ENCODE peak calls at places on chromosome 12, in eight cellular contexts. Q is SK-N-SH, A is tibial artery, N is AG09309, G is right lobe of liver, F is heart right ventricle, I is BJ, E is AG10803. Z is an unnamed sample.

GRCh38 chr12:56863789-56864188 is 70.4 kb downstream of the SDR9C7 start:
- DNase-seq in F (no peak), I (no peak), Q (no peak), G (no peak), A (no peak), N (no peak), E (no peak), Z (no peak)

GRCh38 chr12:25677180-25677937 is 124.3 kb upstream of the LMNTD1 start:
- DNase-seq in N (no peak), A (no peak), E (peak; percentile 58), F (no peak), I (no peak), G (no peak), Q (no peak), Z (no peak)

GRCh38 chr12:23659151-23659550 is 290.3 kb downstream of the SOX5 start:
- DNase-seq in N (no peak), I (peak; percentile 12), F (no peak), G (no peak), Q (no peak), A (no peak), E (no peak), Z (no peak)

GRCh38 chr12:74846116-74846515 is 308.5 kb downstream of the ATXN7L3B start:
- DNase-seq in A (no peak), Q (no peak), F (no peak), N (no peak), E (no peak), G (no peak), I (no peak), Z (no peak)

GRCh38 chr12:88924162-88924561 is 343.9 kb upstream of the KITLG start:
- DNase-seq in F (no peak), N (no peak), G (no peak), Q (no peak), A (no peak), I (no peak), E (no peak), Z (no peak)

GRCh38 chr12:31008241-31008711 is 65.4 kb upstream of the DDX11 start:
- DNase-seq in G (no peak), I (no peak), A (peak; percentile 51), E (no peak), Q (no peak), N (no peak), F (no peak), Z (no peak)

GRCh38 chr12:132746621-132747020 is 15.0 kb downstream of the ANKLE2 start:
- DNase-seq in E (no peak), G (no peak), A (no peak), Q (no peak), N (no peak), I (no peak), F (no peak), Z (no peak)

GRCh38 chr12:115464673-115465060 is 780.7 kb upstream of the TBX3 start:
- DNase-seq in Q (no peak), G (no peak), N (no peak), E (no peak), F (no peak), I (no peak), A (no peak), Z (no peak)

GRCh38 chr12:127548123-127548553 is 718.8 kb upstream of the TMEM132C start:
- DNase-seq in A (no peak), N (peak; percentile 68), I (peak; percentile 78), Q (no peak), G (no peak), F (no peak), E (peak; percentile 87), Z (no peak)

GRCh38 chr12:43278268-43278832 is 273.7 kb downstream of the ADAMTS20 start:
- DNase-seq in G (no peak), A (no peak), I (no peak), N (no peak), E (no peak), F (no peak), Q (no peak), Z (no peak)

GRCh38 chr12:104966677-104967076 is 8.6 kb upstream of the SLC41A2 start:
- DNase-seq in F (no peak), N (no peak), I (no peak), Q (no peak), G (no peak), A (no peak), E (no peak), Z (no peak)

GRCh38 chr12:18897816-18898215 is 159.9 kb downstream of the CAPZA3 start:
- DNase-seq in G (no peak), E (no peak), F (no peak), N (no peak), I (no peak), Q (no peak), A (no peak), Z (no peak)

GRCh38 chr12:76123301-76124212 is 39.1 kb upstream of the NAP1L1 start:
- DNase-seq in E (peak; percentile 60), Q (no peak), F (no peak), A (no peak), G (no peak), N (no peak), I (peak; percentile 10), Z (no peak)

GRCh38 chr12:72030272-72030671 is 91.6 kb downstream of the TPH2 start:
- DNase-seq in G (no peak), I (no peak), A (no peak), E (no peak), N (no peak), F (no peak), Q (no peak), Z (no peak)

GRCh38 chr12:73220951-73221350 is 948.8 kb downstream of the TRHDE start:
- DNase-seq in G (no peak), I (no peak), E (no peak), F (no peak), Q (no peak), N (no peak), A (no peak), Z (no peak)

GRCh38 chr12:12088147-12088546 is 17.4 kb downstream of the BCL2L14 start:
- DNase-seq in I (no peak), G (peak; percentile 77), A (no peak), N (no peak), F (no peak), E (no peak), Q (no peak), Z (no peak)

GRCh38 chr12:18753481-18754117 is 15.7 kb downstream of the CAPZA3 start:
- DNase-seq in F (peak; percentile 38), N (no peak), E (no peak), I (no peak), G (peak; percentile 61), A (no peak), Q (no peak), Z (no peak)

GRCh38 chr12:108386704-108387360 is 47.7 kb upstream of the CMKLR1 start:
- DNase-seq in A (no peak), N (no peak), I (no peak), Q (peak; percentile 67), F (no peak), E (no peak), G (no peak), Z (no peak)

GRCh38 chr12:2844786-2845185 is 10.0 kb upstream of the NRIP2 start:
- DNase-seq in A (no peak), N (no peak), Q (no peak), E (peak; percentile 37), I (no peak), F (no peak), G (no peak), Z (no peak)

GRCh38 chr12:102691773-102692555 is 211.6 kb upstream of the IGF1 start:
- DNase-seq in I (no peak), G (peak; percentile 60), Q (no peak), F (no peak), N (no peak), A (no peak), E (no peak), Z (no peak)

GRCh38 chr12:47970843-47971242 is 7.4 kb downstream of the TMEM106C start:
- DNase-seq in Q (no peak), I (no peak), A (no peak), N (no peak), G (no peak), F (no peak), E (no peak), Z (no peak)

GRCh38 chr12:65936529-65936911 is 112.2 kb downstream of the HMGA2 start:
- DNase-seq in N (no peak), E (no peak), A (no peak), I (no peak), G (no peak), F (no peak), Q (no peak), Z (no peak)

GRCh38 chr12:5173511-5174011 is 129.9 kb downstream of the KCNA5 start:
- DNase-seq in N (no peak), Q (no peak), I (no peak), A (no peak), F (no peak), G (peak; percentile 76), E (peak; percentile 35), Z (no peak)

GRCh38 chr12:130144256-130144655 is 18.0 kb upstream of the FZD10 start:
- DNase-seq in A (no peak), I (no peak), E (no peak), F (no peak), N (no peak), Q (no peak), G (no peak), Z (no peak)
- H3K4me3 ChIP-seq in A (no peak overlapping the region), I (no peak overlapping the region), E (no peak overlapping the region), F (no peak overlapping the region), N (no peak overlapping the region), Q (no peak overlapping the region), G (no peak overlapping the region), Z (no peak overlapping the region)

GRCh38 chr12:46825526-46826414 is at the start of gene SLC38A4:
- DNase-seq in E (peak; percentile 64), A (peak; percentile 65), N (no peak), G (peak; percentile 87), F (no peak), Q (peak; percentile 34), I (peak; percentile 9), Z (no peak)
- TF ChIP-seq CTCF in E (no peak), A (peak; percentile 12), N (peak; percentile 15), G (peak; percentile 26), F (peak; percentile 8), Q (peak; percentile 43), I (peak; percentile 32), Z (peak; percentile 27)

GRCh38 chr12:130714091-130714590 is 2.0 kb downstream of the RIMBP2 start:
- DNase-seq in I (no peak), E (no peak), G (no peak), N (no peak), A (no peak), F (no peak), Q (peak; percentile 60), Z (no peak)
- H3K4me3 ChIP-seq in I (no peak overlapping the region), E (peak overlapping the region; percentile 17), G (no peak overlapping the region), N (no peak overlapping the region), A (peak overlapping the region; percentile 22), F (peak overlapping the region; percentile 16), Q (no peak overlapping the region), Z (no peak overlapping the region)

DNA sequence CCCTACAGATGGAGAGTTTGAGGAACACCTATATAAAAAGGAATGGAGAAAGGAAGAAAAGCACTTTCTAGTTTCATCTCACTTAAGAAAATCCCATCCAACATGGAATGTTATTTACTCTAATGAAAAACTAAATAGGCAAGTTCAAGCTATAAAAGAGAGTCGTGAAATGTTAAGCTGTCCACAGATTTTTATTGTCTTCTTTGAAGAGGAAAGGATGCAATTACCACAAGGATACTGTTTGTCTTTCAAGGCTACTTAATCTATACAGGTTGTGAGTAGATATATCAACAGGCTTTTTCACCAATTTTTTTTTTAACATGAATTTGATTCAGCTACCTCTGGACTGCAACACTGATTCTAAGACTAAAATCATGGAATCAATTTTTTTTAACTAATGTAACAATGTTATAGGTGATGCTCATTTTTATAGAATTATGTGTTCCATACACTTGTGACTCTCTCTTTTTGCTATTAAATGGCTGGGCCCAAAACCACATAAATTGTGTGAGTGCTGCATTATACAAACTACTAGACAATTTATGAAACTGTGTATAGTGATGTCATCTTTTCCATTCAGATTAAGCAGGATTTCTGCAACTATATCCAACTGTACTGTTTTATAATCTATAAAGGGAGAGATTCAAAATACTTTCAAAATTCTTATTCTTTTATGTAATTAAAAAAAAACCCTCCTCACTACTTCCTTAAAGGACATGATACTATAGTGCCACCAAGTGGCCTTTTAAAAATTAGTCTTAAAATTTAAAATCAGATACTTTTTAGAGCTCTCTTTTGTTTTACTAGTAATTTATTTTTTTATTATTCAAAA is 26.7 kb upstream of the BMAL2 start:
- DNase-seq in A (no peak), N (peak; percentile 24), Q (peak; percentile 24), F (no peak), G (no peak), E (peak; percentile 60), I (no peak), Z (no peak)
- TF ChIP-seq CTCF in A (peak; percentile 49), N (peak; percentile 28), Q (peak; percentile 74), F (peak; percentile 62), G (peak; percentile 70), E (peak; percentile 59), I (peak; percentile 26), Z (peak; percentile 47)